ENCODE peak calls at places on chromosomes 4 and X, in six cellular contexts. E, N, F, S, C and R are unnamed samples. For H3K4me1, the result is how much of the 10 kb centered on the place peaks cover.

GRCh38 chrX:115940888-115941332 is 229.6 kb upstream of the AGTR2 start:
- DNase-seq in E (peak), N (peak), F (peak), S (peak), C (peak), R (peak)

GRCh38 chr4:150297861-150298474 is 219.7 kb downstream of the DCLK2 start:
- DNase-seq in E (peak), N (no peak), F (no peak), S (peak), C (peak), R (peak)

GRCh38 chr4:139440971-139441370 is 12.9 kb upstream of the RAB33B start:
- DNase-seq in E (peak), N (no peak), F (no peak), S (no peak), C (no peak), R (no peak)

GRCh38 chrX:22748093-22748999 is 251.4 kb upstream of the DDX53 start:
- DNase-seq in E (peak), N (peak), F (peak), S (peak), C (peak), R (peak)

GRCh38 chr4:8035371-8035780 is 95.7 kb upstream of the AFAP1 start:
- DNase-seq in E (peak), N (no peak), F (no peak), S (no peak), C (peak), R (no peak)

GRCh38 chr4:184961693-184962092 is 56.6 kb upstream of the HELT start:
- DNase-seq in E (no peak), N (no peak), F (peak), S (no peak), C (no peak), R (no peak)

GRCh38 chrX:153766098-153766817 is 2.2 kb downstream of the PLXNB3 start:
- DNase-seq in E (peak), N (no peak), F (peak), S (peak), C (peak), R (no peak)

GRCh38 chr4:183666088-183666487 is 7.0 kb downstream of the TRAPPC11 start:
- DNase-seq in E (no peak), N (no peak), F (no peak), S (no peak), C (no peak), R (no peak)

GRCh38 chrX:85851418-85851817 is 195.9 kb downstream of the CHM start:
- DNase-seq in E (peak), N (peak), F (peak), S (peak), C (peak), R (peak)

GRCh38 chr4:61772116-61772515 is 572.0 kb downstream of the ADGRL3 start:
- DNase-seq in E (no peak), N (no peak), F (no peak), S (peak), C (no peak), R (no peak)

GRCh38 chr4:38873290-38873949 is 5.8 kb downstream of the FAM114A1 start:
- DNase-seq in E (no peak), N (no peak), F (no peak), S (no peak), C (no peak), R (no peak)

GRCh38 chr4:80172203-80172602 is 25.1 kb upstream of the PRDM8 start:
- DNase-seq in E (no peak), N (no peak), F (no peak), S (no peak), C (no peak), R (no peak)

GRCh38 chr4:141486375-141486997 is 149.9 kb upstream of the IL15 start:
- DNase-seq in E (peak), N (no peak), F (no peak), S (no peak), C (peak), R (no peak)

GRCh38 chrX:13699183-13699826 is 10.4 kb downstream of the RAB9A start:
- DNase-seq in E (peak), N (no peak), F (no peak), S (no peak), C (peak), R (no peak)

GRCh38 chr4:16192631-16193483 is 33.4 kb downstream of the TAPT1 start:
- DNase-seq in E (no peak), N (no peak), F (no peak), S (no peak), C (no peak), R (no peak)

GRCh38 chr4:141462361-141462760 is 174.0 kb upstream of the IL15 start:
- DNase-seq in E (peak), N (no peak), F (no peak), S (no peak), C (no peak), R (no peak)

GRCh38 chrX:51743179-51743957 is at the start of gene GSPT2:
- DNase-seq in E (peak), N (peak), F (peak), S (peak), C (peak), R (peak)

GRCh38 chr4:163595590-163595989 is 101.1 kb downstream of the TMA16 start:
- DNase-seq in E (no peak), N (no peak), F (no peak), S (no peak), C (no peak), R (no peak)

GRCh38 chr4:53563824-53564223 is 27.5 kb downstream of the LNX1 start:
- DNase-seq in E (peak), N (no peak), F (no peak), S (no peak), C (peak), R (no peak)

GRCh38 chr4:13481569-13481968 is 2.6 kb downstream of the RAB28 start:
- DNase-seq in E (peak), N (no peak), F (no peak), S (no peak), C (peak), R (peak)

GRCh38 chr4:183444953-183445543 is 612 bp downstream of the CDKN2AIP start:
- DNase-seq in E (no peak), N (no peak), F (no peak), S (peak), C (no peak), R (no peak)

GRCh38 chr4:83535520-83535944 is 376 bp upstream of the GPAT3 start:
- DNase-seq in E (peak), N (peak), F (peak), S (peak), C (peak), R (peak)

GRCh38 chr4:4868506-4869379 is 9.3 kb downstream of the MSX1 start:
- DNase-seq in E (no peak), N (no peak), F (no peak), S (peak), C (no peak), R (no peak)
- H2BK120ac ChIP-seq in E (no peak), N (no peak), F (no peak), S (no peak), C (no peak), R (no peak)

DNA sequence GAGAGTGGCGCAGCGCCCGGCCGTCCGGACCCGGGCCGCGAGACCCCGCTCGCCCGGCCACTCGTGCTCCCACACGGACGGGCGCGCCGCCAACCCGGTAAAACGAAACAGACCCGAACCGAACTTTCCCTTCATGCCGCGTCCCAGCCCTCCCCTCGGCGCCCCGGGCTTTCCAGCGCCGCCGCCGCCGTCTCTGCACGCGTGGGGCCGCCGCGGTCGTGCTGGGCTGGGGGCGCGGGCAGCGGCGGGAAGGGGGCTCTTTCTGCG is 222 bp downstream of the SMAD1 start:
- DNase-seq in E (no peak), N (no peak), F (no peak), S (no peak), C (no peak), R (no peak)
- H3K4me1 ChIP-seq in E (under half), N (under half), F (under half), S (under half), C (under half), R (under half)

DNA sequence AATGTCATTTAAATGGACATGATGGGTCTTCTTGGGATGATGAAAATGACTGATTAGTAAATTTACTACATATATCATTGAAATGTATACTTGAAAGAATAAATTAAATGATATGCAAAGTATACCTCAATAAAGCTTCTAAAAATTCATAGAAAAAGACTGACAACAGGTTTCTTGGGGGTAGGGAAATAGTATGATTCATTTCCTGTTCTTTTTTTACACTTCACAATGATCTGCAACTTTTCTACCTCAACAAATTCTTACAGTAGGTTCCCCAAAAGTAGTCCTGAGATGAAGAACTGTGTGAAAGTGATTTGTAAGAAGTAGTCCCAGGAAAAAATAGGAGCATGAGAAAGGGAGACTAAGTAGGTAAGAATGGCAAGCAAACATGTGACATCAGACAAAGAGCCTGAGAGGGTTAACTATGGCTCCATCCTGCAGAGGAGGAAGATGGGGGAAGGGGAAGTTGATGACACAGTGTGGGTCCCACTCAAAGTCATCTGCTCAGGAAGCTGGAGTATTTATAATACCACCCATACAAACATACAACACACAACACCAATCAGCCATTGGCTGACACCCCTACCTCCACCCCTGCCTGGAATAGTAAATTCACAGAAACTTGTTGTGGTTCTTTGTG is 73.9 kb downstream of the ARHGAP6 start:
- DNase-seq in E (no peak), N (no peak), F (no peak), S (no peak), C (peak), R (no peak)
- H2BK120ac ChIP-seq in E (no peak), N (no peak), F (no peak), S (no peak), C (no peak), R (no peak)

GRCh38 chrX:45771560-45772340 is 571.1 kb upstream of the DIPK2B start:
- DNase-seq in E (peak), N (no peak), F (no peak), S (no peak), C (peak), R (no peak)
- H3K4me1 ChIP-seq in E (under half), N (under half), F (under half), S (under half), C (under half), R (under half)

GRCh38 chrX:926070-926469 is 286.4 kb downstream of the CRLF2 start:
- DNase-seq in E (no peak), N (no peak), F (no peak), S (no peak), C (no peak), R (no peak)
- H2BK120ac ChIP-seq in E (no peak), N (no peak), F (no peak), S (no peak), C (no peak), R (no peak)

GRCh38 chrX:145464650-145465049 is 217.3 kb downstream of the SPANXN1 start:
- DNase-seq in E (no peak), N (no peak), F (no peak), S (no peak), C (no peak), R (no peak)
- H3K4me1 ChIP-seq in E (under half), N (under half), F (under half), S (under half), C (under half), R (under half)

GRCh38 chrX:21725916-21726315 is 32.0 kb downstream of the SMPX start:
- DNase-seq in E (no peak), N (no peak), F (no peak), S (no peak), C (no peak), R (no peak)
- H2BK120ac ChIP-seq in E (no peak), N (no peak), F (no peak), S (no peak), C (no peak), R (no peak)

GRCh38 chr4:159267023-159267939 is 164.4 kb downstream of the RAPGEF2 start:
- DNase-seq in E (peak), N (no peak), F (no peak), S (no peak), C (peak), R (no peak)

GRCh38 chr4:159269143-159269542 is 166.3 kb downstream of the RAPGEF2 start:
- DNase-seq in E (no peak), N (no peak), F (no peak), S (no peak), C (no peak), R (no peak)

GRCh38 chr4:159269956-159270355 is 167.1 kb downstream of the RAPGEF2 start:
- DNase-seq in E (no peak), N (no peak), F (no peak), S (no peak), C (no peak), R (no peak)

GRCh38 chr4:159267940-159268327 is 165.1 kb downstream of the RAPGEF2 start:
- DNase-seq in E (no peak), N (no peak), F (no peak), S (no peak), C (no peak), R (no peak)

DNA sequence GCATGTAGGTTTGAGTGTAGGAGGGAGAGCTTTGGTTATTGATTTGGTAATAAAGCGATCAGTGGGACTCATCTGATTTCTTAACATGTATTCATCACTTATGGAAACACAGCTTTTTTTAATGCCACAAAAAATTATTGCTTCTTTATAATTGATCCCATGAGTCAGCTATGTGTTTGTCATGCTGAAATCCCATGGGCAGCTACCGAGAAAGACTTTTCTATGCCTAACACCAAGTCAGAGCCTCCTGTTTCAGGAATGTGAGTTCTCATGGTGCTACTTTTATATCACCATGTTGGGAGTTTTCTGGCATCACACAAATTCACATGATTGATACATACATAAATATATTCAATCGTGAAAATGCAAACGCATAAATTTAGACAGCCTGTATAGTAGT is 165.7 kb downstream of the RAPGEF2 start:
- DNase-seq in E (no peak), N (no peak), F (no peak), S (no peak), C (no peak), R (no peak)
- H3K4me1 ChIP-seq in E (under half), N (under half), F (under half), S (under half), C (under half), R (under half)

DNA sequence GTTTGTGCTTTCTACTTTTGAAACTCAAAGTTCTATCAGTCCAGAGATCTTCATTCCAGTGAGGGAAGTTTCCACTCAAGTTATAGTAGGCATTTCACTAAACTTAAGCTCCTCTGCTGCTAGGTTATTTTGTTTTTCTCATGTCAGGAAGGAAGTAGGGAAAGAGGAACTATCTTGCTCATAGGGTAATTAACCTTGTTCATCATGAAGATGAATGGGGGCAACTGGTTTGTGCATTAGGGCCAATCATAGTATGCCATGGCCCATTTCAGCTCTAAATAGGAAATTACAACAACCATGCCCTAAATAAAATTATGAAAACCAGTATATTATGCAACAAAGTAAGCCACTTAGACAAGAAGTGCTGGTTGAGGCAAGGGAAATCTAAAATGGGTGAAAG is 804.7 kb upstream of the NDST4 start:
- DNase-seq in E (no peak), N (no peak), F (no peak), S (no peak), C (no peak), R (no peak)
- H2BK120ac ChIP-seq in E (no peak), N (no peak), F (no peak), S (no peak), C (no peak), R (no peak)